ENCODE peak calls at places on chromosomes 12 and 14, in eight cellular contexts. One of them, this sample, is unnamed.

GRCh38 chr12:80636832-80637231 is 70.6 kb upstream of the MYF6 start:
- DNase-seq in vagina: no peak
- DNase-seq in adrenal gland: no peak
- DNase-seq in fibroblast of lung: peak
- DNase-seq in heart right ventricle: no peak
- DNase-seq in heart left ventricle: no peak
- DNase-seq in upper lobe of right lung: no peak
- DNase-seq in colonic mucosa: no peak
- DNase-seq in this sample: no peak

GRCh38 chr12:46349253-46349652 is 23.3 kb downstream of the SLC38A2 start:
- DNase-seq in vagina: no peak
- DNase-seq in adrenal gland: no peak
- DNase-seq in fibroblast of lung: no peak
- DNase-seq in heart right ventricle: no peak
- DNase-seq in heart left ventricle: no peak
- DNase-seq in upper lobe of right lung: no peak
- DNase-seq in colonic mucosa: no peak
- DNase-seq in this sample: no peak

GRCh38 chr12:80938397-80938796 is 663 bp upstream of the LIN7A start:
- DNase-seq in vagina: no peak
- DNase-seq in adrenal gland: no peak
- DNase-seq in fibroblast of lung: no peak
- DNase-seq in heart right ventricle: no peak
- DNase-seq in heart left ventricle: no peak
- DNase-seq in upper lobe of right lung: no peak
- DNase-seq in colonic mucosa: no peak
- DNase-seq in this sample: no peak

GRCh38 chr12:50932787-50933280 is 19.5 kb upstream of the HIGD1C start:
- DNase-seq in vagina: no peak
- DNase-seq in adrenal gland: no peak
- DNase-seq in fibroblast of lung: no peak
- DNase-seq in heart right ventricle: no peak
- DNase-seq in heart left ventricle: no peak
- DNase-seq in upper lobe of right lung: no peak
- DNase-seq in colonic mucosa: no peak
- DNase-seq in this sample: no peak

GRCh38 chr12:42565001-42565400 is 24.5 kb downstream of the PRICKLE1 start:
- DNase-seq in vagina: no peak
- DNase-seq in adrenal gland: no peak
- DNase-seq in fibroblast of lung: no peak
- DNase-seq in heart right ventricle: no peak
- DNase-seq in heart left ventricle: no peak
- DNase-seq in upper lobe of right lung: no peak
- DNase-seq in colonic mucosa: no peak
- DNase-seq in this sample: no peak

GRCh38 chr14:68759017-68759569 is 33.8 kb downstream of the ZFP36L1 start:
- DNase-seq in vagina: no peak
- DNase-seq in adrenal gland: no peak
- DNase-seq in fibroblast of lung: no peak
- DNase-seq in heart right ventricle: no peak
- DNase-seq in heart left ventricle: no peak
- DNase-seq in upper lobe of right lung: no peak
- DNase-seq in colonic mucosa: no peak
- DNase-seq in this sample: peak

GRCh38 chr14:81829447-81829846 is 295.8 kb upstream of the SEL1L start:
- DNase-seq in vagina: no peak
- DNase-seq in adrenal gland: no peak
- DNase-seq in fibroblast of lung: no peak
- DNase-seq in heart right ventricle: no peak
- DNase-seq in heart left ventricle: no peak
- DNase-seq in upper lobe of right lung: no peak
- DNase-seq in colonic mucosa: no peak
- DNase-seq in this sample: no peak

GRCh38 chr12:67220065-67220464 is 49.1 kb upstream of the CAND1 start:
- DNase-seq in vagina: no peak
- DNase-seq in adrenal gland: peak
- DNase-seq in fibroblast of lung: no peak
- DNase-seq in heart right ventricle: no peak
- DNase-seq in heart left ventricle: no peak
- DNase-seq in upper lobe of right lung: no peak
- DNase-seq in colonic mucosa: no peak
- DNase-seq in this sample: no peak

GRCh38 chr12:76614364-76614763 is 54.8 kb upstream of the OSBPL8 start:
- DNase-seq in vagina: no peak
- DNase-seq in adrenal gland: no peak
- DNase-seq in fibroblast of lung: no peak
- DNase-seq in heart right ventricle: no peak
- DNase-seq in heart left ventricle: no peak
- DNase-seq in upper lobe of right lung: no peak
- DNase-seq in colonic mucosa: no peak
- DNase-seq in this sample: no peak

GRCh38 chr14:103108749-103109207 is 14.3 kb downstream of the EXOC3L4 start:
- DNase-seq in vagina: no peak
- DNase-seq in adrenal gland: peak
- DNase-seq in fibroblast of lung: peak
- DNase-seq in heart right ventricle: no peak
- DNase-seq in heart left ventricle: no peak
- DNase-seq in upper lobe of right lung: no peak
- DNase-seq in colonic mucosa: no peak
- DNase-seq in this sample: no peak

GRCh38 chr12:2138871-2139308 is 86.1 kb downstream of the CACNA1C start:
- DNase-seq in vagina: no peak
- DNase-seq in adrenal gland: no peak
- DNase-seq in fibroblast of lung: no peak
- DNase-seq in heart right ventricle: no peak
- DNase-seq in heart left ventricle: no peak
- DNase-seq in upper lobe of right lung: no peak
- DNase-seq in colonic mucosa: peak
- DNase-seq in this sample: no peak

GRCh38 chr12:27787559-27787958 is 7.5 kb upstream of the MANSC4 start:
- DNase-seq in vagina: no peak
- DNase-seq in adrenal gland: no peak
- DNase-seq in fibroblast of lung: peak
- DNase-seq in heart right ventricle: no peak
- DNase-seq in heart left ventricle: no peak
- DNase-seq in upper lobe of right lung: no peak
- DNase-seq in colonic mucosa: no peak
- DNase-seq in this sample: no peak

GRCh38 chr12:43847427-43847826 is 11.5 kb downstream of the TMEM117 start:
- DNase-seq in vagina: no peak
- DNase-seq in adrenal gland: no peak
- DNase-seq in fibroblast of lung: peak
- DNase-seq in heart right ventricle: no peak
- DNase-seq in heart left ventricle: no peak
- DNase-seq in upper lobe of right lung: no peak
- DNase-seq in colonic mucosa: no peak
- DNase-seq in this sample: no peak

GRCh38 chr14:103104654-103105511 is 10.4 kb downstream of the EXOC3L4 start:
- DNase-seq in vagina: no peak
- DNase-seq in adrenal gland: peak
- DNase-seq in fibroblast of lung: peak
- DNase-seq in heart right ventricle: peak
- DNase-seq in heart left ventricle: peak
- DNase-seq in upper lobe of right lung: peak
- DNase-seq in colonic mucosa: peak
- DNase-seq in this sample: no peak

GRCh38 chr14:61673305-61673704 is 22.0 kb upstream of the HIF1A start:
- DNase-seq in vagina: no peak
- DNase-seq in adrenal gland: no peak
- DNase-seq in fibroblast of lung: no peak
- DNase-seq in heart right ventricle: no peak
- DNase-seq in heart left ventricle: no peak
- DNase-seq in upper lobe of right lung: no peak
- DNase-seq in colonic mucosa: no peak
- DNase-seq in this sample: no peak

GRCh38 chr12:52691076-52691764 is 11.0 kb upstream of the KRT1 start:
- DNase-seq in vagina: no peak
- DNase-seq in adrenal gland: no peak
- DNase-seq in fibroblast of lung: no peak
- DNase-seq in heart right ventricle: no peak
- DNase-seq in heart left ventricle: no peak
- DNase-seq in upper lobe of right lung: no peak
- DNase-seq in colonic mucosa: no peak
- DNase-seq in this sample: no peak
- H3K27ac ChIP-seq in vagina: no peak
- H3K27ac ChIP-seq in adrenal gland: no peak
- H3K27ac ChIP-seq in fibroblast of lung: no peak
- H3K27ac ChIP-seq in heart right ventricle: no peak
- H3K27ac ChIP-seq in heart left ventricle: no peak
- H3K27ac ChIP-seq in upper lobe of right lung: no peak
- H3K27ac ChIP-seq in colonic mucosa: no peak
- H3K27ac ChIP-seq in this sample: no peak

DNA sequence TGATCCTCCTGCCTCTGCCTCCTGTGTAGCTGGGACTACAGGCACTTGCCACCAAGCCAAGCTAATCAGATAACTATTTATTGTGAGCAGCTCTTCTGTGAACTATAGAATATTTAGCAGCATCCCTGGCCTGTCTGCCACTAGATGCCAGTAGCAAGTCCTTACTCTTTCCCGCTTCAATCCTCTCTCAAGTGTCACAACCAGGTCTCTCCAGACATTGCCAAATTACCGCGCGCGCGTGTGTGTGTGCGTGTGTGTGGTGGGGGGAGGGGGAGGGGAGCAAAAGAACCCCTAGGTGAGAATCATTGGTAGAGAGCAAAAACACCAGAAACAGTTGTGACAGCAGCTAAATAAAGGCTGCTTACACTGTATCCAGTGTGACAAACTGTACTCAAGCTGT is 49.9 kb downstream of the PPP2R5E start:
- DNase-seq in vagina: no peak
- DNase-seq in adrenal gland: no peak
- DNase-seq in fibroblast of lung: peak
- DNase-seq in heart right ventricle: no peak
- DNase-seq in heart left ventricle: no peak
- DNase-seq in upper lobe of right lung: no peak
- DNase-seq in colonic mucosa: no peak
- DNase-seq in this sample: no peak
- TF ChIP-seq CTCF in vagina: no peak
- TF ChIP-seq CTCF in adrenal gland: no peak
- TF ChIP-seq CTCF in fibroblast of lung: no peak
- TF ChIP-seq CTCF in heart right ventricle: peak
- TF ChIP-seq CTCF in heart left ventricle: no peak
- TF ChIP-seq CTCF in upper lobe of right lung: no peak
- TF ChIP-seq CTCF in colonic mucosa: no peak
- TF ChIP-seq CTCF in this sample: no peak

GRCh38 chr12:6423267-6424007 is 21.3 kb upstream of the CD27 start:
- DNase-seq in vagina: no peak
- DNase-seq in adrenal gland: peak
- DNase-seq in fibroblast of lung: peak
- DNase-seq in heart right ventricle: peak
- DNase-seq in heart left ventricle: peak
- DNase-seq in upper lobe of right lung: peak
- DNase-seq in colonic mucosa: peak
- DNase-seq in this sample: peak

GRCh38 chr12:6426882-6427671 is 17.7 kb upstream of the CD27 start:
- DNase-seq in vagina: no peak
- DNase-seq in adrenal gland: peak
- DNase-seq in fibroblast of lung: no peak
- DNase-seq in heart right ventricle: no peak
- DNase-seq in heart left ventricle: no peak
- DNase-seq in upper lobe of right lung: no peak
- DNase-seq in colonic mucosa: no peak
- DNase-seq in this sample: peak

GRCh38 chr12:6424848-6425247 is 19.9 kb upstream of the CD27 start:
- DNase-seq in vagina: no peak
- DNase-seq in adrenal gland: peak
- DNase-seq in fibroblast of lung: no peak
- DNase-seq in heart right ventricle: no peak
- DNase-seq in heart left ventricle: no peak
- DNase-seq in upper lobe of right lung: no peak
- DNase-seq in colonic mucosa: no peak
- DNase-seq in this sample: no peak

GRCh38 chr12:6424008-6424347 is 20.8 kb upstream of the CD27 start:
- DNase-seq in vagina: no peak
- DNase-seq in adrenal gland: no peak
- DNase-seq in fibroblast of lung: no peak
- DNase-seq in heart right ventricle: no peak
- DNase-seq in heart left ventricle: no peak
- DNase-seq in upper lobe of right lung: no peak
- DNase-seq in colonic mucosa: no peak
- DNase-seq in this sample: no peak

DNA sequence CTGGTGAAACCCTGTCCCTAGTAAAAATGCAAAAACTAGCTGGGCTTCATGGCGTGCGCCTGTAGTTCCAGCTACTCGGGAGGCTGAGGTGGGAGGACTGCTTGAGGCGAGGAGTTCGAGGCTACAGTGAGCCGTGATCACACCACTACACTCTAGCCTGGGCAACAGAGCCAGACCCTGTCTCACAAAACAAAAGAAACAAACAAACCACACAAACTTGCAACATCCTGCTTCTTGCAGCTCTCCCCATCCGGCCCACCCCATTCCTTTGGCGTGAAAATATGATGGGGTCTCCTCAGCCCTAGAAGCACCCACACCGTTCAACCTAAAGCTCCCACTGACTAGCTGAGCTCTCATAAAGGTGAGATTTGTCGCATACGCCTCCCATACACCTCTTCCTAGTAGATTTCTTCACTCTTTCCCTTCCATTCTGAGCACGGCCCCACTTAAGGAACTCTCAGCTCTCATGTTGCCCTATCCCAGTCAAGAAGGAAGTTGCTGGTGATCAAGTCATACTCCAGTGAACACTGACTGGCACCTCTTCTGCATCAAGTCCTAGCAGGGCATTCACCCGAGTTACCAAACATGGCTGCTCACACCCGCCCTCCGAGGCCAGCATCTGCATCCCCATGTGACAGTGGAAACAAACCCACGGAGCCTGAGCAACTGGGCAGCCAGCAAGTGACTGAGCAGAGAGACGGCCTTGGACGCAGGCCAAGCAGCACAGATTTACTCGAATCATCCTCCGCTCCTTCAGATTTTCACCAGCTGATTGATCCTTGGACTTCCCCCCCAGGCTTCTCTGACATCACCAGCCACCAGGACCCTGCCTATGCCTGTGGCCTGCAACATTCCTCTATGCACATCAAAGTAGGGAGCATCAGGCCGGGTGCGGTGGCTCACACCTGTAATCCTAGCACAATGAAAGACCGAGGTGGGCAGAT is 18.9 kb upstream of the CD27 start:
- DNase-seq in vagina: no peak
- DNase-seq in adrenal gland: peak
- DNase-seq in fibroblast of lung: no peak
- DNase-seq in heart right ventricle: no peak
- DNase-seq in heart left ventricle: no peak
- DNase-seq in upper lobe of right lung: no peak
- DNase-seq in colonic mucosa: no peak
- DNase-seq in this sample: no peak
- H3K27ac ChIP-seq in vagina: no peak
- H3K27ac ChIP-seq in adrenal gland: no peak
- H3K27ac ChIP-seq in fibroblast of lung: no peak
- H3K27ac ChIP-seq in heart right ventricle: no peak
- H3K27ac ChIP-seq in heart left ventricle: no peak
- H3K27ac ChIP-seq in upper lobe of right lung: no peak
- H3K27ac ChIP-seq in colonic mucosa: peak
- H3K27ac ChIP-seq in this sample: no peak

GRCh38 chr12:104873374-104873773 is 84.7 kb downstream of the SLC41A2 start:
- DNase-seq in vagina: no peak
- DNase-seq in adrenal gland: no peak
- DNase-seq in fibroblast of lung: peak
- DNase-seq in heart right ventricle: no peak
- DNase-seq in heart left ventricle: no peak
- DNase-seq in upper lobe of right lung: no peak
- DNase-seq in colonic mucosa: no peak
- DNase-seq in this sample: no peak

GRCh38 chr12:104877107-104877705 is 80.9 kb downstream of the SLC41A2 start:
- DNase-seq in vagina: no peak
- DNase-seq in adrenal gland: peak
- DNase-seq in fibroblast of lung: peak
- DNase-seq in heart right ventricle: peak
- DNase-seq in heart left ventricle: peak
- DNase-seq in upper lobe of right lung: no peak
- DNase-seq in colonic mucosa: peak
- DNase-seq in this sample: no peak
- TF ChIP-seq CTCF in vagina: peak
- TF ChIP-seq CTCF in adrenal gland: peak
- TF ChIP-seq CTCF in fibroblast of lung: peak
- TF ChIP-seq CTCF in heart right ventricle: peak
- TF ChIP-seq CTCF in heart left ventricle: peak
- TF ChIP-seq CTCF in upper lobe of right lung: peak
- TF ChIP-seq CTCF in colonic mucosa: peak
- TF ChIP-seq CTCF in this sample: peak